ENCODE peak calls at places on chromosomes 1 and 21, in four cellular contexts. One of them, this sample, is unnamed.

GRCh38 chr1:117569956-117570355 is 35.9 kb upstream of the TENT5C start:
- DNase-seq in K562: no peak
- DNase-seq in HepG2: no peak
- DNase-seq in HCT116: no peak
- DNase-seq in this sample: peak; percentile 4

GRCh38 chr1:245896258-245896657 is 610.8 kb downstream of the SMYD3 start:
- DNase-seq in HCT116: no peak
- DNase-seq in HepG2: no peak
- DNase-seq in K562: no peak
- DNase-seq in this sample: no peak

GRCh38 chr1:69518991-69519390 is 48.7 kb upstream of the LRRC7 start:
- DNase-seq in K562: no peak
- DNase-seq in HepG2: no peak
- DNase-seq in HCT116: no peak
- DNase-seq in this sample: no peak

GRCh38 chr1:184258525-184258924 is 128.3 kb upstream of the C1orf21 start:
- DNase-seq in K562: no peak
- DNase-seq in HepG2: no peak
- DNase-seq in HCT116: no peak
- DNase-seq in this sample: no peak

GRCh38 chr1:172269644-172270043 is 150.8 kb upstream of the C1orf105 start:
- DNase-seq in K562: no peak
- DNase-seq in HepG2: peak; percentile 33
- DNase-seq in HCT116: no peak
- DNase-seq in this sample: no peak

GRCh38 chr1:172321429-172321828 is 99.1 kb upstream of the C1orf105 start:
- DNase-seq in K562: no peak
- DNase-seq in HepG2: no peak
- DNase-seq in HCT116: no peak
- DNase-seq in this sample: no peak

GRCh38 chr1:169928438-169929209 is 34.9 kb upstream of the SCYL3 start:
- DNase-seq in HepG2: peak; percentile 33
- DNase-seq in K562: peak; percentile 25
- DNase-seq in HCT116: peak; percentile 43
- DNase-seq in this sample: peak; percentile 28

GRCh38 chr21:31460985-31461384 is 116.9 kb upstream of the TIAM1 start:
- DNase-seq in HepG2: no peak
- DNase-seq in HCT116: no peak
- DNase-seq in K562: no peak
- DNase-seq in this sample: no peak

GRCh38 chr1:245996806-245997205 is 510.3 kb downstream of the SMYD3 start:
- DNase-seq in K562: no peak
- DNase-seq in HepG2: no peak
- DNase-seq in HCT116: no peak
- DNase-seq in this sample: no peak

GRCh38 chr21:24369751-24370150 is 1237.5 kb downstream of the MRPL39 start:
- DNase-seq in K562: no peak
- DNase-seq in HCT116: no peak
- DNase-seq in HepG2: no peak
- DNase-seq in this sample: no peak

DNA sequence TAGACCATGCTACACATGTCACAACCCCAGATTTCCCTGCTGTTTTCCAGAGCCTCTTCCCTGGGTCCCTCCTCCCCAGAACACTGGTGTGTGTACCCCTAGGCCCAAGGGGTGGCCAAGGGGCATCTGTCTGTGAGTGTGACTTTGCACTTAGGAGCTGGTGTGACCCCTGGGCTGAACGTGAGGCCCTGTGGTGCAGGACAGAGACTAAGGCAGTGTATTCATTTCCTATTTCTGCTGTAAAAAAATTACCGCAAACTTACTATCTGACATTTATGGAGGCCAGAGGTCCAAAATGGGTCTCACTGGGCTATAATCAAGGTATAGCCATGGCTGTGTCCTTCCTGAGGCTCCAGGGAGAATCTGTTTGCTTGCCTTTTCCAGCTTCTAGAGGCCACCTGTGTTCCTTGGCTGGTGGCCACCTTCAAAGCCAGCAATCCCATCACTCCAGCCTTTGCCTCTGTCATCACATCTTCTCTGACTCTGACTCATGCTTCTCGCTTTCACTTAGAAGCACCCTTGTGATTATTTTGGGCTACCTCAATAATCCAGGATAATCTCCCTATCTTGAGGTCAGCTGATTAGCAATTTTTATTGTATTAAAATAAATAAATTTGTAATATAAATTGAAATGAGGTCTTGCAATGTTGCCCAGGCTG is 24.0 kb upstream of the ELOA start:
- DNase-seq in K562: no peak
- DNase-seq in HCT116: no peak
- DNase-seq in HepG2: no peak
- DNase-seq in this sample: no peak
- TF ChIP-seq SIN3A in K562: no peak
- TF ChIP-seq SIN3A in HCT116: no peak
- TF ChIP-seq SIN3A in HepG2: no peak
- TF ChIP-seq SIN3A in this sample: no peak

GRCh38 chr1:52008074-52008809 is 17.7 kb upstream of the RAB3B start:
- DNase-seq in HepG2: no peak
- DNase-seq in K562: no peak
- DNase-seq in HCT116: no peak
- DNase-seq in this sample: no peak
- TF ChIP-seq ELF1 in HepG2: no peak
- TF ChIP-seq ELF1 in K562: no peak
- TF ChIP-seq ELF1 in HCT116: no peak
- TF ChIP-seq ELF1 in this sample: no peak

GRCh38 chr1:33280091-33280661 is 23.9 kb downstream of the ZNF362 start:
- DNase-seq in K562: peak; percentile 45
- DNase-seq in HCT116: no peak
- DNase-seq in HepG2: no peak
- DNase-seq in this sample: no peak
- H2AFZ ChIP-seq in K562: no peak overlapping the region
- H2AFZ ChIP-seq in HCT116: no peak overlapping the region
- H2AFZ ChIP-seq in HepG2: no peak overlapping the region
- H2AFZ ChIP-seq in this sample: no peak overlapping the region

DNA sequence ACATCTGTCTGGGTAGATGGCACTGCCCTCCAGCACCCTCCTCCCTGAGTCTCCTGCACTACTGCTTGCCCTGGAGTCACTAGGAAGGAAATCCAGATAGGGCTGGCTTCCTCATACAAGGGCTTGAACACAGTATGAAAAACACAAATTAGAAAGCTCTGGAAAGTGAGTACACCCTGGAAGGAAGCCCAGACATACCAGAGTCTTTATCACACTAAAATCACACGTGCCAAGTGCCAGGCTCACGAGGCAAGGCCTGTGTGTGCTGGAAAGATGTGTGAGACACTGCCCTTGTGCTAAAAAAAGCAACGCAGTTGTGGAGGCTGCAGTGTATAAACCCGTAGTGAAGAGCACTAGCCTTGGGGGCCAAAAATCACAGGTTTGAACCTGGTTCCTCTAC is 28.3 kb upstream of the S100A7 start:
- DNase-seq in HepG2: no peak
- DNase-seq in K562: no peak
- DNase-seq in HCT116: no peak
- DNase-seq in this sample: no peak
- TF ChIP-seq SIN3A in HepG2: no peak
- TF ChIP-seq SIN3A in K562: no peak
- TF ChIP-seq SIN3A in HCT116: no peak
- TF ChIP-seq SIN3A in this sample: no peak

This sample was measured in SK-N-SH.